ENCODE peak calls at places on chromosome 21, in six cellular contexts. T is B cell; Q is activated CD4-positive, alpha-beta T cell treated with anti-CD3 and anti-CD28 coated beads for 24 hours; H is AML-193; X is T-helper 1 cell; R is EL. O is an unnamed sample.

GRCh38 chr21:41548781-41549180 is 40.8 kb upstream of the TMPRSS2 start:
- DNase-seq in R (no peak), Q (no peak), T (no peak), X (no peak), H (no peak), O (no peak)

GRCh38 chr21:15233611-15234010 is 168.8 kb upstream of the NRIP1 start:
- DNase-seq in R (no peak), Q (no peak), T (no peak), H (no peak), X (no peak), O (no peak)

GRCh38 chr21:38888956-38889605 is 83.4 kb downstream of the ETS2 start:
- DNase-seq in X (no peak), H (no peak), R (no peak), Q (no peak), T (no peak), O (peak)

GRCh38 chr21:42627527-42628289 is 25.7 kb upstream of the PDE9A start:
- DNase-seq in X (no peak), H (no peak), T (no peak), R (no peak), Q (no peak), O (no peak)

GRCh38 chr21:31514598-31514997 is 144.9 kb upstream of the SOD1 start:
- DNase-seq in Q (no peak), R (no peak), H (no peak), T (no peak), X (no peak), O (no peak)

GRCh38 chr21:26835027-26835713 is 10.0 kb downstream of the ADAMTS1 start:
- DNase-seq in T (no peak), H (no peak), X (no peak), Q (no peak), R (peak), O (peak)

GRCh38 chr21:45316871-45317400 is 29.2 kb upstream of the POFUT2 start:
- DNase-seq in R (no peak), X (no peak), H (no peak), T (no peak), Q (no peak), O (no peak)

GRCh38 chr21:39319251-39319756 is 5.9 kb upstream of the BRWD1 start:
- DNase-seq in X (no peak), R (no peak), Q (no peak), H (no peak), T (no peak), O (peak)

GRCh38 chr21:25938673-25939395 is 204.1 kb downstream of the GABPA start:
- DNase-seq in R (no peak), Q (no peak), X (no peak), T (no peak), H (no peak), O (no peak)

GRCh38 chr21:31413698-31414097 is 69.6 kb upstream of the TIAM1 start:
- DNase-seq in H (no peak), Q (no peak), T (no peak), R (no peak), X (no peak), O (no peak)

GRCh38 chr21:37208056-37208705 is 59.0 kb downstream of the VPS26C start:
- DNase-seq in X (no peak), H (peak), Q (no peak), R (no peak), T (peak), O (peak)

GRCh38 chr21:43720539-43721224 is 1.8 kb downstream of the PDXK start:
- DNase-seq in H (no peak), T (no peak), Q (no peak), R (no peak), X (no peak), O (no peak)

GRCh38 chr21:46118871-46119564 is 21.1 kb downstream of the COL6A2 start:
- DNase-seq in R (no peak), X (no peak), Q (no peak), H (no peak), T (peak), O (no peak)

GRCh38 chr21:28392436-28392835 is 600.2 kb downstream of the LTN1 start:
- DNase-seq in T (no peak), X (no peak), Q (no peak), R (no peak), H (no peak), O (no peak)

GRCh38 chr21:27359141-27359540 is 392.3 kb upstream of the ADAMTS5 start:
- DNase-seq in H (no peak), X (no peak), Q (no peak), R (peak), T (no peak), O (peak)

GRCh38 chr21:31673513-31673912 is 14.0 kb downstream of the SOD1 start:
- DNase-seq in R (no peak), Q (no peak), T (no peak), H (no peak), X (no peak), O (no peak)

GRCh38 chr21:33419538-33420123 is 16.4 kb downstream of the IFNGR2 start:
- DNase-seq in Q (no peak), T (no peak), X (no peak), R (peak), H (no peak), O (peak)

GRCh38 chr21:29506947-29507346 is 208.2 kb downstream of the BACH1 start:
- DNase-seq in X (no peak), T (no peak), R (no peak), Q (no peak), H (no peak), O (no peak)

GRCh38 chr21:36075171-36075570 is 5.3 kb downstream of the CBR1 start:
- DNase-seq in H (no peak), Q (no peak), T (no peak), X (no peak), R (no peak), O (no peak)

GRCh38 chr21:42340187-42340586 is 10.6 kb downstream of the TFF2 start:
- DNase-seq in X (no peak), H (no peak), T (no peak), Q (no peak), R (no peak), O (no peak)

GRCh38 chr21:27561116-27561515 is 594.2 kb upstream of the ADAMTS5 start:
- DNase-seq in R (no peak), T (no peak), Q (no peak), H (no peak), X (no peak), O (no peak)

GRCh38 chr21:41366522-41367151 is 4.8 kb downstream of the MX2 start:
- DNase-seq in Q (no peak), R (peak), H (peak), T (no peak), X (no peak), O (peak)

GRCh38 chr21:39316062-39316461 is 2.6 kb upstream of the BRWD1 start:
- DNase-seq in R (peak), Q (no peak), T (no peak), H (no peak), X (no peak), O (peak)

GRCh38 chr21:19607983-19608668 is 1204.5 kb upstream of the TMPRSS15 start:
- DNase-seq in H (no peak), T (no peak), X (no peak), Q (no peak), R (no peak), O (no peak)

GRCh38 chr21:46386726-46387073 is 62.7 kb downstream of the PCNT start:
- DNase-seq in H (no peak), R (no peak), Q (no peak), T (no peak), X (no peak), O (no peak)

GRCh38 chr21:45141507-45141906 is 67.1 kb downstream of the ADARB1 start:
- DNase-seq in Q (no peak), R (no peak), X (no peak), T (no peak), H (no peak), O (no peak)

GRCh38 chr21:42685036-42685435 is 31.6 kb downstream of the PDE9A start:
- DNase-seq in Q (no peak), T (no peak), X (no peak), H (no peak), R (no peak), O (peak)

GRCh38 chr21:34129971-34130597 is 56.7 kb downstream of the MRPS6 start:
- DNase-seq in X (no peak), R (peak), Q (no peak), H (no peak), T (no peak), O (peak)

GRCh38 chr21:26845066-26845749 is at the start of gene ADAMTS1:
- DNase-seq in T (no peak), H (no peak), R (peak), Q (no peak), X (no peak), O (peak)

GRCh38 chr21:37281579-37281978 is 14.4 kb upstream of the VPS26C start:
- DNase-seq in X (no peak), T (no peak), H (no peak), R (no peak), Q (no peak), O (no peak)

GRCh38 chr21:45064618-45065399 is 9.6 kb upstream of the ADARB1 start:
- DNase-seq in X (no peak), R (peak), T (no peak), H (no peak), Q (no peak), O (peak)

GRCh38 chr21:38979271-38980196 is 173.8 kb downstream of the ETS2 start:
- DNase-seq in H (peak), R (peak), Q (no peak), X (no peak), T (no peak), O (peak)

GRCh38 chr21:15651172-15651571 is 78.6 kb upstream of the USP25 start:
- DNase-seq in X (no peak), Q (no peak), R (no peak), H (no peak), T (no peak), O (no peak)

GRCh38 chr21:43300496-43301423 is 126.2 kb downstream of the SIK1 start:
- DNase-seq in T (no peak), R (no peak), Q (no peak), H (no peak), X (no peak), O (peak)

GRCh38 chr21:37357691-37358090 is 8.9 kb upstream of the DYRK1A start:
- DNase-seq in R (no peak), Q (no peak), X (no peak), H (no peak), T (no peak), O (no peak)

GRCh38 chr21:36753556-36753955 is 54.6 kb downstream of the SIM2 start:
- DNase-seq in R (peak), X (no peak), T (no peak), H (no peak), Q (no peak), O (peak)

GRCh38 chr21:37914211-37914900 is 1.9 kb downstream of the KCNJ6 start:
- DNase-seq in T (no peak), Q (no peak), X (no peak), R (peak), H (no peak), O (peak)

GRCh38 chr21:34020934-34021553 is 52.3 kb upstream of the MRPS6 start:
- DNase-seq in H (no peak), X (no peak), T (no peak), Q (no peak), R (no peak), O (no peak)

GRCh38 chr21:32246571-32246970 is 32.3 kb downstream of the MIS18A start:
- DNase-seq in R (no peak), H (no peak), Q (no peak), T (no peak), X (no peak), O (no peak)

GRCh38 chr21:42513151-42513984 is at the start of gene SLC37A1:
- DNase-seq in R (no peak), Q (no peak), X (no peak), T (peak), H (no peak), O (peak)